ENCODE peak calls at places on chromosomes 3 and 15, in nine cellular contexts. One of them, this sample, is unnamed.

GRCh38 chr15:77974098-77974414 is 103.5 kb downstream of the TBC1D2B start:
- DNase-seq in esophagus squamous epithelium: no peak
- DNase-seq in upper lobe of right lung: peak
- DNase-seq in left ventricle myocardium inferior: peak
- DNase-seq in dorsolateral prefrontal cortex: peak
- DNase-seq in body of pancreas: peak
- DNase-seq in fibroblast of lung: peak
- DNase-seq in mammary epithelial cell: no peak
- DNase-seq in HCT116: no peak
- DNase-seq in this sample: peak

GRCh38 chr3:167885277-167885676 is 149.8 kb downstream of the SERPINI1 start:
- DNase-seq in mammary epithelial cell: no peak
- DNase-seq in esophagus squamous epithelium: no peak
- DNase-seq in HCT116: no peak
- DNase-seq in upper lobe of right lung: no peak
- DNase-seq in left ventricle myocardium inferior: no peak
- DNase-seq in body of pancreas: no peak
- DNase-seq in dorsolateral prefrontal cortex: no peak
- DNase-seq in fibroblast of lung: no peak
- DNase-seq in this sample: no peak

GRCh38 chr15:37291920-37292319 is 191.6 kb upstream of the MEIS2 start:
- DNase-seq in mammary epithelial cell: no peak
- DNase-seq in fibroblast of lung: no peak
- DNase-seq in left ventricle myocardium inferior: no peak
- DNase-seq in esophagus squamous epithelium: no peak
- DNase-seq in dorsolateral prefrontal cortex: no peak
- DNase-seq in HCT116: no peak
- DNase-seq in upper lobe of right lung: no peak
- DNase-seq in body of pancreas: no peak
- DNase-seq in this sample: no peak

GRCh38 chr3:21962456-21962855 is 211.4 kb upstream of the ZNF385D start:
- DNase-seq in fibroblast of lung: peak
- DNase-seq in mammary epithelial cell: no peak
- DNase-seq in esophagus squamous epithelium: no peak
- DNase-seq in body of pancreas: no peak
- DNase-seq in HCT116: no peak
- DNase-seq in dorsolateral prefrontal cortex: no peak
- DNase-seq in upper lobe of right lung: no peak
- DNase-seq in left ventricle myocardium inferior: no peak
- DNase-seq in this sample: no peak

GRCh38 chr3:13461169-13462124 is 18.7 kb upstream of the HDAC11 start:
- DNase-seq in dorsolateral prefrontal cortex: no peak
- DNase-seq in upper lobe of right lung: peak
- DNase-seq in left ventricle myocardium inferior: peak
- DNase-seq in mammary epithelial cell: no peak
- DNase-seq in HCT116: peak
- DNase-seq in esophagus squamous epithelium: no peak
- DNase-seq in body of pancreas: peak
- DNase-seq in fibroblast of lung: peak
- DNase-seq in this sample: peak

GRCh38 chr3:194485876-194486539 is 794 bp downstream of the ATP13A3 start:
- DNase-seq in body of pancreas: peak
- DNase-seq in dorsolateral prefrontal cortex: peak
- DNase-seq in fibroblast of lung: no peak
- DNase-seq in HCT116: no peak
- DNase-seq in left ventricle myocardium inferior: peak
- DNase-seq in upper lobe of right lung: peak
- DNase-seq in mammary epithelial cell: no peak
- DNase-seq in esophagus squamous epithelium: no peak
- DNase-seq in this sample: peak

GRCh38 chr3:179416681-179417080 is 34.6 kb downstream of the GNB4 start:
- DNase-seq in mammary epithelial cell: no peak
- DNase-seq in esophagus squamous epithelium: no peak
- DNase-seq in dorsolateral prefrontal cortex: no peak
- DNase-seq in upper lobe of right lung: no peak
- DNase-seq in fibroblast of lung: no peak
- DNase-seq in body of pancreas: no peak
- DNase-seq in HCT116: no peak
- DNase-seq in left ventricle myocardium inferior: no peak
- DNase-seq in this sample: no peak

GRCh38 chr15:79431636-79432344 is at the start of gene MINAR1:
- DNase-seq in upper lobe of right lung: no peak
- DNase-seq in fibroblast of lung: peak
- DNase-seq in esophagus squamous epithelium: no peak
- DNase-seq in mammary epithelial cell: peak
- DNase-seq in dorsolateral prefrontal cortex: peak
- DNase-seq in body of pancreas: peak
- DNase-seq in left ventricle myocardium inferior: no peak
- DNase-seq in HCT116: no peak
- DNase-seq in this sample: peak

GRCh38 chr15:68678746-68679145 is 100.0 kb downstream of the CORO2B start:
- DNase-seq in body of pancreas: no peak
- DNase-seq in mammary epithelial cell: no peak
- DNase-seq in left ventricle myocardium inferior: no peak
- DNase-seq in upper lobe of right lung: no peak
- DNase-seq in HCT116: no peak
- DNase-seq in esophagus squamous epithelium: no peak
- DNase-seq in dorsolateral prefrontal cortex: no peak
- DNase-seq in fibroblast of lung: no peak
- DNase-seq in this sample: no peak

GRCh38 chr3:183188895-183189462 is 26.4 kb upstream of the LAMP3 start:
- DNase-seq in body of pancreas: peak
- DNase-seq in HCT116: peak
- DNase-seq in dorsolateral prefrontal cortex: peak
- DNase-seq in mammary epithelial cell: no peak
- DNase-seq in left ventricle myocardium inferior: peak
- DNase-seq in upper lobe of right lung: no peak
- DNase-seq in esophagus squamous epithelium: no peak
- DNase-seq in fibroblast of lung: no peak
- DNase-seq in this sample: peak

GRCh38 chr3:146540236-146540635 is 4.2 kb downstream of the PLSCR1 start:
- DNase-seq in HCT116: no peak
- DNase-seq in upper lobe of right lung: no peak
- DNase-seq in dorsolateral prefrontal cortex: no peak
- DNase-seq in body of pancreas: no peak
- DNase-seq in fibroblast of lung: no peak
- DNase-seq in left ventricle myocardium inferior: no peak
- DNase-seq in mammary epithelial cell: no peak
- DNase-seq in esophagus squamous epithelium: no peak
- DNase-seq in this sample: no peak

GRCh38 chr3:106611841-106612240 is 743.0 kb upstream of the CBLB start:
- DNase-seq in left ventricle myocardium inferior: no peak
- DNase-seq in HCT116: no peak
- DNase-seq in fibroblast of lung: peak
- DNase-seq in mammary epithelial cell: no peak
- DNase-seq in body of pancreas: no peak
- DNase-seq in dorsolateral prefrontal cortex: no peak
- DNase-seq in esophagus squamous epithelium: no peak
- DNase-seq in upper lobe of right lung: no peak
- DNase-seq in this sample: no peak

GRCh38 chr3:138173769-138174420 is 826 bp downstream of the DBR1 start:
- DNase-seq in HCT116: no peak
- DNase-seq in dorsolateral prefrontal cortex: no peak
- DNase-seq in fibroblast of lung: peak
- DNase-seq in body of pancreas: no peak
- DNase-seq in mammary epithelial cell: no peak
- DNase-seq in esophagus squamous epithelium: no peak
- DNase-seq in left ventricle myocardium inferior: no peak
- DNase-seq in upper lobe of right lung: no peak
- DNase-seq in this sample: no peak

GRCh38 chr3:170966495-170966894 is 58.1 kb upstream of the EIF5A2 start:
- DNase-seq in left ventricle myocardium inferior: no peak
- DNase-seq in dorsolateral prefrontal cortex: no peak
- DNase-seq in esophagus squamous epithelium: no peak
- DNase-seq in mammary epithelial cell: no peak
- DNase-seq in upper lobe of right lung: no peak
- DNase-seq in fibroblast of lung: no peak
- DNase-seq in body of pancreas: no peak
- DNase-seq in HCT116: no peak
- DNase-seq in this sample: no peak

GRCh38 chr3:44242716-44243115 is 1.0 kb downstream of the TOPAZ1 start:
- DNase-seq in esophagus squamous epithelium: no peak
- DNase-seq in mammary epithelial cell: no peak
- DNase-seq in fibroblast of lung: no peak
- DNase-seq in HCT116: no peak
- DNase-seq in dorsolateral prefrontal cortex: no peak
- DNase-seq in body of pancreas: no peak
- DNase-seq in left ventricle myocardium inferior: no peak
- DNase-seq in upper lobe of right lung: no peak
- DNase-seq in this sample: no peak

GRCh38 chr15:101277038-101277822 is at the start of gene SELENOS:
- DNase-seq in fibroblast of lung: peak
- DNase-seq in body of pancreas: peak
- DNase-seq in left ventricle myocardium inferior: peak
- DNase-seq in mammary epithelial cell: peak
- DNase-seq in HCT116: peak
- DNase-seq in dorsolateral prefrontal cortex: peak
- DNase-seq in esophagus squamous epithelium: peak
- DNase-seq in upper lobe of right lung: peak
- DNase-seq in this sample: peak

GRCh38 chr15:39830166-39830565 is 47.5 kb upstream of the FSIP1 start:
- DNase-seq in left ventricle myocardium inferior: no peak
- DNase-seq in upper lobe of right lung: no peak
- DNase-seq in body of pancreas: no peak
- DNase-seq in mammary epithelial cell: no peak
- DNase-seq in fibroblast of lung: no peak
- DNase-seq in HCT116: no peak
- DNase-seq in dorsolateral prefrontal cortex: no peak
- DNase-seq in esophagus squamous epithelium: no peak
- DNase-seq in this sample: no peak

GRCh38 chr3:160183375-160184076 is 41.7 kb upstream of the C3orf80 start:
- DNase-seq in upper lobe of right lung: no peak
- DNase-seq in left ventricle myocardium inferior: no peak
- DNase-seq in body of pancreas: no peak
- DNase-seq in HCT116: no peak
- DNase-seq in mammary epithelial cell: peak
- DNase-seq in fibroblast of lung: no peak
- DNase-seq in esophagus squamous epithelium: no peak
- DNase-seq in dorsolateral prefrontal cortex: no peak
- DNase-seq in this sample: no peak

GRCh38 chr15:38975282-38975990 is 410.8 kb upstream of the RASGRP1 start:
- DNase-seq in dorsolateral prefrontal cortex: no peak
- DNase-seq in body of pancreas: no peak
- DNase-seq in fibroblast of lung: no peak
- DNase-seq in HCT116: no peak
- DNase-seq in esophagus squamous epithelium: no peak
- DNase-seq in upper lobe of right lung: no peak
- DNase-seq in mammary epithelial cell: no peak
- DNase-seq in left ventricle myocardium inferior: no peak
- DNase-seq in this sample: no peak

GRCh38 chr15:58459562-58459961 is 27.8 kb downstream of the LIPC start:
- DNase-seq in left ventricle myocardium inferior: peak
- DNase-seq in HCT116: no peak
- DNase-seq in upper lobe of right lung: no peak
- DNase-seq in body of pancreas: no peak
- DNase-seq in mammary epithelial cell: no peak
- DNase-seq in dorsolateral prefrontal cortex: no peak
- DNase-seq in fibroblast of lung: no peak
- DNase-seq in esophagus squamous epithelium: no peak
- DNase-seq in this sample: peak

GRCh38 chr15:27127834-27128570 is 157.0 kb downstream of the GABRG3 start:
- DNase-seq in dorsolateral prefrontal cortex: no peak
- DNase-seq in fibroblast of lung: no peak
- DNase-seq in upper lobe of right lung: no peak
- DNase-seq in esophagus squamous epithelium: no peak
- DNase-seq in HCT116: no peak
- DNase-seq in body of pancreas: no peak
- DNase-seq in mammary epithelial cell: no peak
- DNase-seq in left ventricle myocardium inferior: no peak
- DNase-seq in this sample: no peak

GRCh38 chr3:137612293-137612692 is 151.8 kb upstream of the SOX14 start:
- DNase-seq in left ventricle myocardium inferior: no peak
- DNase-seq in esophagus squamous epithelium: no peak
- DNase-seq in HCT116: no peak
- DNase-seq in fibroblast of lung: no peak
- DNase-seq in body of pancreas: no peak
- DNase-seq in mammary epithelial cell: no peak
- DNase-seq in upper lobe of right lung: no peak
- DNase-seq in dorsolateral prefrontal cortex: no peak
- DNase-seq in this sample: no peak

GRCh38 chr15:32659340-32659831 is 17.9 kb downstream of the SCG5 start:
- DNase-seq in esophagus squamous epithelium: no peak
- DNase-seq in upper lobe of right lung: no peak
- DNase-seq in body of pancreas: peak
- DNase-seq in dorsolateral prefrontal cortex: no peak
- DNase-seq in mammary epithelial cell: peak
- DNase-seq in HCT116: no peak
- DNase-seq in left ventricle myocardium inferior: no peak
- DNase-seq in fibroblast of lung: no peak
- DNase-seq in this sample: peak
- TF ChIP-seq CTCF in esophagus squamous epithelium: no peak
- TF ChIP-seq CTCF in upper lobe of right lung: no peak
- TF ChIP-seq CTCF in body of pancreas: no peak
- TF ChIP-seq CTCF in dorsolateral prefrontal cortex: no peak
- TF ChIP-seq CTCF in mammary epithelial cell: peak
- TF ChIP-seq CTCF in HCT116: no peak
- TF ChIP-seq CTCF in left ventricle myocardium inferior: peak
- TF ChIP-seq CTCF in fibroblast of lung: no peak
- TF ChIP-seq CTCF in this sample: no peak

GRCh38 chr3:125105116-125105515 is 49.3 kb upstream of the HEG1 start:
- DNase-seq in left ventricle myocardium inferior: no peak
- DNase-seq in dorsolateral prefrontal cortex: no peak
- DNase-seq in body of pancreas: no peak
- DNase-seq in upper lobe of right lung: no peak
- DNase-seq in mammary epithelial cell: no peak
- DNase-seq in esophagus squamous epithelium: no peak
- DNase-seq in fibroblast of lung: no peak
- DNase-seq in HCT116: no peak
- DNase-seq in this sample: no peak
- H3K4me3 ChIP-seq in left ventricle myocardium inferior: no peak
- H3K4me3 ChIP-seq in dorsolateral prefrontal cortex: no peak
- H3K4me3 ChIP-seq in body of pancreas: no peak
- H3K4me3 ChIP-seq in upper lobe of right lung: no peak
- H3K4me3 ChIP-seq in mammary epithelial cell: no peak
- H3K4me3 ChIP-seq in esophagus squamous epithelium: no peak
- H3K4me3 ChIP-seq in fibroblast of lung: no peak
- H3K4me3 ChIP-seq in HCT116: no peak
- H3K4me3 ChIP-seq in this sample: peak

DNA sequence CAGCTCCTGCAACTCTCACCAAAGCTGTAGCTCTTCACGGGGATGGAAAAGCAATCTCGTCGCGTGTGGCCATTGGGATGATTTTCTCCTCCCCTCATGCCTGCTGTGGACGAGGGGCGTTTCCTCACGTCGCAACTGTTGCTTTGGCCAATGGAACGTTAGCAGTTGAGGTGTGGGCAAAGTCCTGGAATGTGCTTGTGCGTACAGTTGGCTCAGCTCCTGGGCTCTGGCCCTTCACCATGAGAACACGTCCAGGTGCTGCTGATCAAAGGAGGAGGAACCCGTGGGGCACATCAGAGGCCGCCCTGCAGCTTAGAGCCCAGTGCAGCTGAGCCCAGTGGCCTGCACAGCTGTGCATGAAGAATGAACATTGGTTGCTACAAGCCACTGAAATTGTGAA is 186.1 kb downstream of the TJP1 start:
- DNase-seq in fibroblast of lung: no peak
- DNase-seq in esophagus squamous epithelium: no peak
- DNase-seq in dorsolateral prefrontal cortex: no peak
- DNase-seq in HCT116: no peak
- DNase-seq in body of pancreas: peak
- DNase-seq in upper lobe of right lung: peak
- DNase-seq in mammary epithelial cell: no peak
- DNase-seq in left ventricle myocardium inferior: no peak
- DNase-seq in this sample: peak
- H3K27ac ChIP-seq in fibroblast of lung: no peak
- H3K27ac ChIP-seq in esophagus squamous epithelium: no peak
- H3K27ac ChIP-seq in dorsolateral prefrontal cortex: no peak
- H3K27ac ChIP-seq in HCT116: no peak
- H3K27ac ChIP-seq in body of pancreas: peak
- H3K27ac ChIP-seq in upper lobe of right lung: no peak
- H3K27ac ChIP-seq in mammary epithelial cell: no peak
- H3K27ac ChIP-seq in left ventricle myocardium inferior: no peak
- H3K27ac ChIP-seq in this sample: no peak

GRCh38 chr15:69957175-69957574 is 140.5 kb downstream of the TLE3 start:
- DNase-seq in dorsolateral prefrontal cortex: no peak
- DNase-seq in HCT116: no peak
- DNase-seq in body of pancreas: no peak
- DNase-seq in fibroblast of lung: no peak
- DNase-seq in upper lobe of right lung: no peak
- DNase-seq in left ventricle myocardium inferior: no peak
- DNase-seq in mammary epithelial cell: no peak
- DNase-seq in esophagus squamous epithelium: no peak
- DNase-seq in this sample: no peak
- TF ChIP-seq CTCF in dorsolateral prefrontal cortex: no peak
- TF ChIP-seq CTCF in HCT116: peak
- TF ChIP-seq CTCF in body of pancreas: no peak
- TF ChIP-seq CTCF in fibroblast of lung: no peak
- TF ChIP-seq CTCF in upper lobe of right lung: no peak
- TF ChIP-seq CTCF in left ventricle myocardium inferior: no peak
- TF ChIP-seq CTCF in mammary epithelial cell: no peak
- TF ChIP-seq CTCF in esophagus squamous epithelium: no peak
- TF ChIP-seq CTCF in this sample: no peak